ENCODE peak calls at places on chromosomes 13 and 19, in five cellular contexts. B is pancreas; D is CD8-positive, alpha-beta T cell; K is cardiac muscle cell; Y is uterus. E is an unnamed sample.

GRCh38 chr19:4066176-4066606 is 508 bp downstream of the ZBTB7A start:
- DNase-seq in B (peak; percentile 66), D (peak; percentile 65), K (no peak), Y (no peak), E (no peak)

GRCh38 chr19:19627716-19628498 is at the start of gene LPAR2:
- DNase-seq in B (peak; percentile 72), D (peak; percentile 81), K (peak; percentile 69), Y (no peak), E (no peak)

GRCh38 chr19:44792286-44792685 is 14.6 kb downstream of the CBLC start:
- DNase-seq in B (no peak), D (no peak), K (no peak), Y (no peak), E (no peak)

GRCh38 chr19:8609210-8610040 is 1.1 kb downstream of the ADAMTS10 start:
- DNase-seq in B (peak; percentile 30), D (peak; percentile 24), K (peak; percentile 68), Y (peak; percentile 52), E (peak; percentile 44)

GRCh38 chr13:85879014-85879413 is 79.8 kb upstream of the SLITRK6 start:
- DNase-seq in B (no peak), D (no peak), K (no peak), Y (no peak), E (no peak)

GRCh38 chr19:12913871-12914690 is 5.0 kb downstream of the SYCE2 start:
- DNase-seq in B (no peak), D (peak; percentile 67), K (no peak), Y (no peak), E (no peak)

GRCh38 chr13:64697226-64697625 is 2532.9 kb downstream of the PCDH9 start:
- DNase-seq in B (no peak), D (no peak), K (no peak), Y (no peak), E (no peak)

GRCh38 chr13:113535381-113535781 is 44.9 kb upstream of the DCUN1D2 start:
- DNase-seq in B (no peak), D (no peak), K (no peak), Y (no peak), E (no peak)

GRCh38 chr19:13169769-13170168 is 19.6 kb downstream of the IER2 start:
- DNase-seq in B (no peak), D (no peak), K (no peak), Y (no peak), E (no peak)

GRCh38 chr13:44932850-44933251 is 56.4 kb downstream of the NUFIP1 start:
- DNase-seq in B (no peak), D (no peak), K (no peak), Y (peak; percentile 47), E (no peak)

GRCh38 chr13:66926200-66926850 is 303.8 kb downstream of the PCDH9 start:
- DNase-seq in B (no peak), D (no peak), K (no peak), Y (no peak), E (no peak)

GRCh38 chr13:99307648-99308339 is 595 bp upstream of the GPR183 start:
- DNase-seq in B (no peak), D (peak; percentile 63), K (peak; percentile 82), Y (no peak), E (no peak)

GRCh38 chr19:30662211-30662861 is 290.2 kb downstream of the ZNF536 start:
- DNase-seq in B (peak; percentile 71), D (no peak), K (no peak), Y (no peak), E (no peak)

GRCh38 chr19:57642396-57643046 is 9.6 kb downstream of the ZNF211 start:
- DNase-seq in B (no peak), D (no peak), K (no peak), Y (no peak), E (no peak)

GRCh38 chr13:29844441-29844840 is 6.0 kb downstream of the UBL3 start:
- DNase-seq in B (no peak), D (no peak), K (no peak), Y (no peak), E (no peak)

GRCh38 chr19:9799162-9799561 is 19.7 kb downstream of the FBXL12 start:
- DNase-seq in B (no peak), D (no peak), K (no peak), Y (no peak), E (no peak)

GRCh38 chr13:26658491-26658890 is 101.0 kb downstream of the WASF3 start:
- DNase-seq in B (no peak), D (no peak), K (peak; percentile 15), Y (no peak), E (no peak)

GRCh38 chr19:1007852-1008251 is 7.6 kb downstream of the GRIN3B start:
- DNase-seq in B (no peak), D (no peak), K (no peak), Y (no peak), E (no peak)

GRCh38 chr19:4815426-4816387 is 15.8 kb downstream of the TICAM1 start:
- DNase-seq in B (peak; percentile 89), D (peak; percentile 75), K (peak; percentile 93), Y (peak; percentile 90), E (peak; percentile 78)

GRCh38 chr13:63433546-63434150 is 2018.0 kb upstream of the PCDH20 start:
- DNase-seq in B (no peak), D (no peak), K (no peak), Y (no peak), E (no peak)

GRCh38 chr13:94682229-94682628 is 30.1 kb downstream of the SOX21 start:
- DNase-seq in B (no peak), D (no peak), K (no peak), Y (no peak), E (no peak)
- TF ChIP-seq CTCF in B (no peak), D (no peak), K (no peak), Y (no peak), E (no peak)

GRCh38 chr13:40586886-40587285 is 79.6 kb downstream of the FOXO1 start:
- DNase-seq in B (no peak), D (no peak), K (no peak), Y (no peak), E (no peak)
- TF ChIP-seq CTCF in B (no peak), D (no peak), K (peak; percentile 6), Y (no peak), E (no peak)

GRCh38 chr13:42967660-42968059 is 24.4 kb downstream of the EPSTI1 start:
- DNase-seq in B (no peak), D (no peak), K (no peak), Y (no peak), E (no peak)

GRCh38 chr13:42970824-42971669 is 21.0 kb downstream of the EPSTI1 start:
- DNase-seq in B (no peak), D (peak; percentile 38), K (peak; percentile 58), Y (no peak), E (no peak)

GRCh38 chr13:42968906-42969305 is 23.1 kb downstream of the EPSTI1 start:
- DNase-seq in B (no peak), D (no peak), K (no peak), Y (no peak), E (no peak)

GRCh38 chr13:42971670-42972355 is 20.2 kb downstream of the EPSTI1 start:
- DNase-seq in B (no peak), D (no peak), K (no peak), Y (no peak), E (no peak)

DNA sequence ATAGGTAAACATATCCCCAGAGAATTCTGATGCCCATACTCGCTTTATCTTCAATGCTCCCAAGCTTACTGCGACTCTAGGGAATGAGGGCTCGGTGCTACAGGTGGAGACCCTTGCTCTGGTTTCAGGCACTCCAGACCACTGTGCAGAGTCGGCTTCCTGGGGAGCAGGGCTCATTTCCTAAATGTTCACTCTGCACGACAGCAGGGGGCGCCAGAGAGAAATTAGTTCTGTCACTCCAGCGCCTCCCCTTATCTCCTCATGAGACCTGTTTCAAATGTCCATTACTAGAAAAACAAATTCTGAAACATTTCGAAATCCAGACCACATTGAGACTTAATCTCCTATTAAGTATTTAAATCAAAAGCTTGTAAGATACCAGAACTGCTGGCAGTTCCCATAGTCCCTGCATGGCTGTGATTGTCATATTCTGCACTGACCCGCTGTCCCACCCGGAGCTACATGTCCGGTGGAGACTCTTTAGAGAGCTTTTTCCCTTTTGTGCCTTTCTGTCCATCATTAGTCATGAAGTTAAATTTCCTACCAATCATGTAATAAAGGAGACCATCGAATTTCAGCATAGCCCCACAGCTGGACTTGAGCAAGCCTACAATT is 22.4 kb downstream of the EPSTI1 start:
- DNase-seq in B (peak; percentile 71), D (peak; percentile 85), K (peak; percentile 85), Y (peak; percentile 76), E (peak; percentile 60)
- TF ChIP-seq CTCF in B (peak; percentile 63), D (peak; percentile 90), K (peak; percentile 80), Y (peak; percentile 65), E (no peak)

GRCh38 chr13:27730191-27730590 is 62.1 kb upstream of the GSX1 start:
- DNase-seq in B (no peak), D (no peak), K (no peak), Y (no peak), E (no peak)

GRCh38 chr13:27728271-27728670 is 64.0 kb upstream of the GSX1 start:
- DNase-seq in B (no peak), D (no peak), K (no peak), Y (no peak), E (no peak)
- TF ChIP-seq CTCF in B (no peak), D (no peak), K (no peak), Y (no peak), E (no peak)